ENCODE peak calls at places on chromosome 15, in ten cellular contexts. One of them, this sample, is unnamed.

GRCh38 chr15:65576669-65577068 is 34.3 kb downstream of the INTS14 start:
- DNase-seq in astrocyte of the spinal cord: peak
- DNase-seq in CD4-positive, alpha-beta T cell: no peak
- DNase-seq in WERI-Rb-1: no peak
- DNase-seq in activated T-helper 1 cell treated with anti-CD3 and anti-CD28 coated beads, Interleukin-12 subunit alpha, Interleukin-12 subunit beta, Interleukin-2, Interleukin-4 antibody, amounts not matched to agents 30 ng/mL and 10 ng/mL and 1 ng/mL, durations not matched to agents 14 hours and 24 hours and 36 hours: no peak
- DNase-seq in GM12865: no peak
- DNase-seq in GM13977: no peak
- DNase-seq in omental fat pad: no peak
- DNase-seq in WTC11: no peak
- DNase-seq in small intestine: no peak
- DNase-seq in this sample: no peak

GRCh38 chr15:33154366-33155166 is 39.9 kb downstream of the FMN1 start:
- DNase-seq in GM12865: no peak
- DNase-seq in astrocyte of the spinal cord: peak
- DNase-seq in WERI-Rb-1: no peak
- DNase-seq in omental fat pad: no peak
- DNase-seq in CD4-positive, alpha-beta T cell: no peak
- DNase-seq in WTC11: no peak
- DNase-seq in GM13977: no peak
- DNase-seq in small intestine: no peak
- DNase-seq in activated T-helper 1 cell treated with anti-CD3 and anti-CD28 coated beads, Interleukin-12 subunit alpha, Interleukin-12 subunit beta, Interleukin-2, Interleukin-4 antibody, amounts not matched to agents 30 ng/mL and 10 ng/mL and 1 ng/mL, durations not matched to agents 14 hours and 24 hours and 36 hours: no peak
- DNase-seq in this sample: no peak

GRCh38 chr15:92880796-92881569 is 19.1 kb upstream of the CHD2 start:
- DNase-seq in astrocyte of the spinal cord: no peak
- DNase-seq in WTC11: no peak
- DNase-seq in GM12865: no peak
- DNase-seq in omental fat pad: no peak
- DNase-seq in small intestine: peak
- DNase-seq in GM13977: no peak
- DNase-seq in CD4-positive, alpha-beta T cell: no peak
- DNase-seq in activated T-helper 1 cell treated with anti-CD3 and anti-CD28 coated beads, Interleukin-12 subunit alpha, Interleukin-12 subunit beta, Interleukin-2, Interleukin-4 antibody, amounts not matched to agents 30 ng/mL and 10 ng/mL and 1 ng/mL, durations not matched to agents 14 hours and 24 hours and 36 hours: no peak
- DNase-seq in WERI-Rb-1: no peak
- DNase-seq in this sample: no peak

GRCh38 chr15:65952425-65953053 is 83.2 kb downstream of the RAB11A start:
- DNase-seq in WTC11: peak
- DNase-seq in GM12865: peak
- DNase-seq in astrocyte of the spinal cord: peak
- DNase-seq in activated T-helper 1 cell treated with anti-CD3 and anti-CD28 coated beads, Interleukin-12 subunit alpha, Interleukin-12 subunit beta, Interleukin-2, Interleukin-4 antibody, amounts not matched to agents 30 ng/mL and 10 ng/mL and 1 ng/mL, durations not matched to agents 14 hours and 24 hours and 36 hours: no peak
- DNase-seq in omental fat pad: no peak
- DNase-seq in GM13977: peak
- DNase-seq in CD4-positive, alpha-beta T cell: no peak
- DNase-seq in WERI-Rb-1: no peak
- DNase-seq in small intestine: peak
- DNase-seq in this sample: no peak

GRCh38 chr15:42707068-42707467 is 29.9 kb downstream of the CDAN1 start:
- DNase-seq in WERI-Rb-1: no peak
- DNase-seq in activated T-helper 1 cell treated with anti-CD3 and anti-CD28 coated beads, Interleukin-12 subunit alpha, Interleukin-12 subunit beta, Interleukin-2, Interleukin-4 antibody, amounts not matched to agents 30 ng/mL and 10 ng/mL and 1 ng/mL, durations not matched to agents 14 hours and 24 hours and 36 hours: no peak
- DNase-seq in CD4-positive, alpha-beta T cell: no peak
- DNase-seq in WTC11: no peak
- DNase-seq in omental fat pad: no peak
- DNase-seq in GM13977: no peak
- DNase-seq in astrocyte of the spinal cord: peak
- DNase-seq in GM12865: no peak
- DNase-seq in small intestine: no peak
- DNase-seq in this sample: no peak

GRCh38 chr15:67740376-67740775 is 84.9 kb upstream of the SKOR1 start:
- DNase-seq in astrocyte of the spinal cord: no peak
- DNase-seq in GM13977: no peak
- DNase-seq in small intestine: no peak
- DNase-seq in activated T-helper 1 cell treated with anti-CD3 and anti-CD28 coated beads, Interleukin-12 subunit alpha, Interleukin-12 subunit beta, Interleukin-2, Interleukin-4 antibody, amounts not matched to agents 30 ng/mL and 10 ng/mL and 1 ng/mL, durations not matched to agents 14 hours and 24 hours and 36 hours: no peak
- DNase-seq in CD4-positive, alpha-beta T cell: no peak
- DNase-seq in WERI-Rb-1: no peak
- DNase-seq in GM12865: no peak
- DNase-seq in WTC11: no peak
- DNase-seq in omental fat pad: no peak
- DNase-seq in this sample: no peak

GRCh38 chr15:50096158-50096821 is 22.7 kb downstream of the ATP8B4 start:
- DNase-seq in WTC11: no peak
- DNase-seq in WERI-Rb-1: no peak
- DNase-seq in omental fat pad: no peak
- DNase-seq in small intestine: no peak
- DNase-seq in GM12865: no peak
- DNase-seq in CD4-positive, alpha-beta T cell: no peak
- DNase-seq in GM13977: no peak
- DNase-seq in astrocyte of the spinal cord: no peak
- DNase-seq in activated T-helper 1 cell treated with anti-CD3 and anti-CD28 coated beads, Interleukin-12 subunit alpha, Interleukin-12 subunit beta, Interleukin-2, Interleukin-4 antibody, amounts not matched to agents 30 ng/mL and 10 ng/mL and 1 ng/mL, durations not matched to agents 14 hours and 24 hours and 36 hours: no peak
- DNase-seq in this sample: no peak

GRCh38 chr15:43187544-43188155 is 2.4 kb downstream of the CCNDBP1 start:
- DNase-seq in GM13977: peak
- DNase-seq in activated T-helper 1 cell treated with anti-CD3 and anti-CD28 coated beads, Interleukin-12 subunit alpha, Interleukin-12 subunit beta, Interleukin-2, Interleukin-4 antibody, amounts not matched to agents 30 ng/mL and 10 ng/mL and 1 ng/mL, durations not matched to agents 14 hours and 24 hours and 36 hours: no peak
- DNase-seq in GM12865: peak
- DNase-seq in CD4-positive, alpha-beta T cell: no peak
- DNase-seq in astrocyte of the spinal cord: peak
- DNase-seq in omental fat pad: no peak
- DNase-seq in WERI-Rb-1: no peak
- DNase-seq in WTC11: no peak
- DNase-seq in small intestine: peak
- DNase-seq in this sample: peak

GRCh38 chr15:85351965-85352364 is 28.4 kb upstream of the AKAP13 start:
- DNase-seq in omental fat pad: no peak
- DNase-seq in activated T-helper 1 cell treated with anti-CD3 and anti-CD28 coated beads, Interleukin-12 subunit alpha, Interleukin-12 subunit beta, Interleukin-2, Interleukin-4 antibody, amounts not matched to agents 30 ng/mL and 10 ng/mL and 1 ng/mL, durations not matched to agents 14 hours and 24 hours and 36 hours: no peak
- DNase-seq in GM12865: no peak
- DNase-seq in WTC11: no peak
- DNase-seq in WERI-Rb-1: no peak
- DNase-seq in CD4-positive, alpha-beta T cell: no peak
- DNase-seq in small intestine: no peak
- DNase-seq in GM13977: no peak
- DNase-seq in astrocyte of the spinal cord: no peak
- DNase-seq in this sample: no peak

GRCh38 chr15:50828610-50829206 is 63.2 kb upstream of the SPPL2A start:
- DNase-seq in GM12865: no peak
- DNase-seq in WTC11: no peak
- DNase-seq in small intestine: peak
- DNase-seq in GM13977: no peak
- DNase-seq in WERI-Rb-1: no peak
- DNase-seq in omental fat pad: peak
- DNase-seq in activated T-helper 1 cell treated with anti-CD3 and anti-CD28 coated beads, Interleukin-12 subunit alpha, Interleukin-12 subunit beta, Interleukin-2, Interleukin-4 antibody, amounts not matched to agents 30 ng/mL and 10 ng/mL and 1 ng/mL, durations not matched to agents 14 hours and 24 hours and 36 hours: no peak
- DNase-seq in astrocyte of the spinal cord: peak
- DNase-seq in CD4-positive, alpha-beta T cell: no peak
- DNase-seq in this sample: no peak

GRCh38 chr15:56869573-56869972 is 48.9 kb upstream of the TCF12 start:
- DNase-seq in astrocyte of the spinal cord: no peak
- DNase-seq in GM13977: no peak
- DNase-seq in small intestine: peak
- DNase-seq in GM12865: peak
- DNase-seq in WERI-Rb-1: peak
- DNase-seq in omental fat pad: peak
- DNase-seq in WTC11: peak
- DNase-seq in activated T-helper 1 cell treated with anti-CD3 and anti-CD28 coated beads, Interleukin-12 subunit alpha, Interleukin-12 subunit beta, Interleukin-2, Interleukin-4 antibody, amounts not matched to agents 30 ng/mL and 10 ng/mL and 1 ng/mL, durations not matched to agents 14 hours and 24 hours and 36 hours: peak
- DNase-seq in CD4-positive, alpha-beta T cell: no peak
- DNase-seq in this sample: no peak

GRCh38 chr15:48282186-48282585 is 49.0 kb upstream of the DUT start:
- DNase-seq in GM12865: no peak
- DNase-seq in activated T-helper 1 cell treated with anti-CD3 and anti-CD28 coated beads, Interleukin-12 subunit alpha, Interleukin-12 subunit beta, Interleukin-2, Interleukin-4 antibody, amounts not matched to agents 30 ng/mL and 10 ng/mL and 1 ng/mL, durations not matched to agents 14 hours and 24 hours and 36 hours: no peak
- DNase-seq in omental fat pad: no peak
- DNase-seq in WTC11: no peak
- DNase-seq in GM13977: no peak
- DNase-seq in WERI-Rb-1: no peak
- DNase-seq in small intestine: no peak
- DNase-seq in CD4-positive, alpha-beta T cell: no peak
- DNase-seq in astrocyte of the spinal cord: peak
- DNase-seq in this sample: no peak

GRCh38 chr15:65409284-65409631 is 13.5 kb downstream of the IGDCC4 start:
- DNase-seq in CD4-positive, alpha-beta T cell: no peak
- DNase-seq in small intestine: no peak
- DNase-seq in GM12865: peak
- DNase-seq in WERI-Rb-1: no peak
- DNase-seq in astrocyte of the spinal cord: peak
- DNase-seq in omental fat pad: no peak
- DNase-seq in activated T-helper 1 cell treated with anti-CD3 and anti-CD28 coated beads, Interleukin-12 subunit alpha, Interleukin-12 subunit beta, Interleukin-2, Interleukin-4 antibody, amounts not matched to agents 30 ng/mL and 10 ng/mL and 1 ng/mL, durations not matched to agents 14 hours and 24 hours and 36 hours: no peak
- DNase-seq in WTC11: no peak
- DNase-seq in GM13977: no peak
- DNase-seq in this sample: peak

GRCh38 chr15:101027920-101028319 is 108.8 kb downstream of the LRRK1 start:
- DNase-seq in omental fat pad: no peak
- DNase-seq in GM13977: no peak
- DNase-seq in CD4-positive, alpha-beta T cell: no peak
- DNase-seq in WERI-Rb-1: peak
- DNase-seq in WTC11: peak
- DNase-seq in astrocyte of the spinal cord: no peak
- DNase-seq in activated T-helper 1 cell treated with anti-CD3 and anti-CD28 coated beads, Interleukin-12 subunit alpha, Interleukin-12 subunit beta, Interleukin-2, Interleukin-4 antibody, amounts not matched to agents 30 ng/mL and 10 ng/mL and 1 ng/mL, durations not matched to agents 14 hours and 24 hours and 36 hours: no peak
- DNase-seq in GM12865: no peak
- DNase-seq in small intestine: no peak
- DNase-seq in this sample: peak

This sample was measured in B cell.